ENCODE peak calls at places on chromosomes 11 and 22, in six cellular contexts. I is CD4-positive, CD25-positive, alpha-beta regulatory T cell; J is effector memory CD4-positive, alpha-beta T cell; R is psoas muscle; M is NB4; S is AG04450. W is an unnamed sample.

GRCh38 chr11:120295110-120295509 is 30.0 kb upstream of the TLCD5 start:
- DNase-seq in I (no peak), J (no peak), R (no peak), M (no peak), S (no peak), W (no peak)

GRCh38 chr11:10329935-10330334 is 25.1 kb downstream of the ADM start:
- DNase-seq in I (no peak), J (no peak), R (no peak), M (no peak), S (no peak), W (no peak)

GRCh38 chr22:45965565-45965962 is 11.4 kb downstream of the WNT7B start:
- DNase-seq in I (no peak), J (no peak), R (no peak), M (no peak), S (no peak), W (no peak)

GRCh38 chr11:48025293-48025982 is 45.1 kb downstream of the PTPRJ start:
- DNase-seq in I (no peak), J (no peak), R (no peak), M (no peak), S (no peak), W (no peak)

GRCh38 chr11:134625631-134626030 is 213.6 kb upstream of the B3GAT1 start:
- DNase-seq in I (no peak), J (no peak), R (no peak), M (no peak), S (no peak), W (no peak)

GRCh38 chr11:69245041-69245440 is 48.9 kb upstream of the MYEOV start:
- DNase-seq in I (no peak), J (no peak), R (no peak), M (no peak), S (no peak), W (no peak)

GRCh38 chr11:17828311-17828751 is 93.8 kb downstream of the KCNC1 start:
- DNase-seq in I (no peak), J (no peak), R (peak; percentile 42), M (no peak), S (peak; percentile 27), W (no peak)

GRCh38 chr22:50271519-50271970 is 1.4 kb upstream of the MAPK11 start:
- DNase-seq in I (peak; percentile 63), J (peak; percentile 55), R (peak; percentile 62), M (peak; percentile 77), S (no peak), W (no peak)

GRCh38 chr11:30312243-30312642 is 10.7 kb upstream of the ARL14EP start:
- DNase-seq in I (no peak), J (no peak), R (no peak), M (no peak), S (no peak), W (no peak)

GRCh38 chr22:31230155-31230870 is 18.2 kb downstream of the LIMK2 start:
- DNase-seq in I (no peak), J (no peak), R (no peak), M (peak; percentile 78), S (no peak), W (no peak)

GRCh38 chr11:130583866-130584265 is 135.4 kb downstream of the ADAMTS15 start:
- DNase-seq in I (no peak), J (no peak), R (no peak), M (no peak), S (no peak), W (no peak)

GRCh38 chr11:2265396-2265795 is 5.0 kb downstream of the ASCL2 start:
- DNase-seq in I (peak; percentile 44), J (no peak), R (no peak), M (peak; percentile 64), S (no peak), W (no peak)

GRCh38 chr11:44989831-44990566 is 39.3 kb upstream of the TP53I11 start:
- DNase-seq in I (no peak), J (no peak), R (peak; percentile 51), M (no peak), S (no peak), W (no peak)

GRCh38 chr11:134069996-134070845 is 1.3 kb downstream of the JAM3 start:
- DNase-seq in I (no peak), J (no peak), R (no peak), M (no peak), S (no peak), W (no peak)

GRCh38 chr22:48156603-48157355 is 1394.3 kb downstream of the TBC1D22A start:
- DNase-seq in I (no peak), J (no peak), R (no peak), M (no peak), S (no peak), W (no peak)

GRCh38 chr11:105046898-105047579 is 1.9 kb upstream of the CARD16 start:
- DNase-seq in I (peak; percentile 58), J (no peak), R (no peak), M (no peak), S (peak; percentile 99), W (no peak)

GRCh38 chr22:46895753-46896152 is 133.3 kb downstream of the TBC1D22A start:
- DNase-seq in I (no peak), J (no peak), R (no peak), M (peak; percentile 39), S (no peak), W (no peak)

GRCh38 chr11:112962854-112963367 is 1.7 kb downstream of the NCAM1 start:
- DNase-seq in I (no peak), J (no peak), R (peak; percentile 62), M (peak; percentile 80), S (no peak), W (no peak)

GRCh38 chr11:10181811-10182210 is 112.2 kb downstream of the SBF2 start:
- DNase-seq in I (peak; percentile 12), J (no peak), R (no peak), M (peak; percentile 16), S (no peak), W (no peak)

GRCh38 chr11:126140106-126140931 is 71.1 kb downstream of the RPUSD4 start:
- DNase-seq in I (no peak), J (no peak), R (no peak), M (no peak), S (no peak), W (no peak)

GRCh38 chr22:28448625-28449024 is 231.0 kb downstream of the TTC28 start:
- DNase-seq in I (no peak), J (no peak), R (no peak), M (no peak), S (no peak), W (no peak)

GRCh38 chr11:70415176-70415575 is 16.8 kb downstream of the CTTN start:
- DNase-seq in I (no peak), J (no peak), R (peak; percentile 62), M (no peak), S (no peak), W (no peak)

GRCh38 chr11:45485070-45485716 is 180.2 kb downstream of the CHST1 start:
- DNase-seq in I (no peak), J (no peak), R (no peak), M (no peak), S (no peak), W (no peak)

GRCh38 chr11:17403977-17404759 is 15.7 kb upstream of the KCNJ11 start:
- DNase-seq in I (no peak), J (no peak), R (no peak), M (peak; percentile 36), S (no peak), W (no peak)

GRCh38 chr11:71198823-71199165 is 53.6 kb downstream of the SHANK2 start:
- DNase-seq in I (no peak), J (no peak), R (no peak), M (no peak), S (no peak), W (no peak)

GRCh38 chr11:69348414-69349235 is 54.7 kb downstream of the MYEOV start:
- DNase-seq in I (no peak), J (no peak), R (no peak), M (no peak), S (no peak), W (no peak)

GRCh38 chr11:11876458-11876857 is 34.7 kb downstream of the USP47 start:
- DNase-seq in I (peak; percentile 10), J (no peak), R (no peak), M (peak; percentile 29), S (no peak), W (no peak)

GRCh38 chr11:122192634-122193245 is 76.7 kb upstream of the BLID start:
- DNase-seq in I (no peak), J (no peak), R (no peak), M (no peak), S (no peak), W (no peak)

GRCh38 chr11:45896392-45897068 is 10.5 kb downstream of the FREY1 start:
- DNase-seq in I (no peak), J (no peak), R (peak; percentile 15), M (no peak), S (no peak), W (no peak)

GRCh38 chr22:42591987-42592386 is 22.7 kb downstream of the POLDIP3 start:
- DNase-seq in I (no peak), J (no peak), R (no peak), M (no peak), S (no peak), W (no peak)
- H3K4me3 ChIP-seq in I (no peak overlapping the region), J (no peak overlapping the region), R (no peak overlapping the region), M (no peak overlapping the region), S (no peak overlapping the region), W (no peak overlapping the region)

DNA sequence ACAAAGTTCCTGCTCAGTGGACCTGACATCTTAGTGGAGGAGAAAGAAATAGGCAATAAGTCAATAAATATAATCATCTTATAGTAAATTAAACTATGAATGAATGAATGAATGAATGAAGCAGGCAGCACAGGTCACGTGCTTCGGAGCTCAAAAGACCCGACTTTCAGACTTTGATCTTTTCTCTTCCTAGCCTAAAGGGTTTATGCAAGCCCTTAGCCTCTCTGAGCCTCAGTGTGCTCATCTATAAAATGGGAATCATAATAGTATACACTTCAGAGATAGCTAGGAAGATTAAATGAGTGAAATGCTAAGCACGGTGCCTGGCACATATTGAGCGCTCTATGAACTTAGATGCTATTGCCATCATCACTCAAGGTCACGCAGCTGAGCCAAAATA is 7.5 kb downstream of the PVALB start:
- DNase-seq in I (no peak), J (no peak), R (no peak), M (no peak), S (no peak), W (no peak)
- H3K4me3 ChIP-seq in I (no peak overlapping the region), J (no peak overlapping the region), R (no peak overlapping the region), M (no peak overlapping the region), S (no peak overlapping the region), W (no peak overlapping the region)

GRCh38 chr11:96112192-96113099 is 188.5 kb upstream of the MTMR2 start:
- DNase-seq in I (no peak), J (no peak), R (no peak), M (no peak), S (no peak), W (no peak)
- H3K4me3 ChIP-seq in I (no peak overlapping the region), J (no peak overlapping the region), R (no peak overlapping the region), M (no peak overlapping the region), S (no peak overlapping the region), W (no peak overlapping the region)

DNA sequence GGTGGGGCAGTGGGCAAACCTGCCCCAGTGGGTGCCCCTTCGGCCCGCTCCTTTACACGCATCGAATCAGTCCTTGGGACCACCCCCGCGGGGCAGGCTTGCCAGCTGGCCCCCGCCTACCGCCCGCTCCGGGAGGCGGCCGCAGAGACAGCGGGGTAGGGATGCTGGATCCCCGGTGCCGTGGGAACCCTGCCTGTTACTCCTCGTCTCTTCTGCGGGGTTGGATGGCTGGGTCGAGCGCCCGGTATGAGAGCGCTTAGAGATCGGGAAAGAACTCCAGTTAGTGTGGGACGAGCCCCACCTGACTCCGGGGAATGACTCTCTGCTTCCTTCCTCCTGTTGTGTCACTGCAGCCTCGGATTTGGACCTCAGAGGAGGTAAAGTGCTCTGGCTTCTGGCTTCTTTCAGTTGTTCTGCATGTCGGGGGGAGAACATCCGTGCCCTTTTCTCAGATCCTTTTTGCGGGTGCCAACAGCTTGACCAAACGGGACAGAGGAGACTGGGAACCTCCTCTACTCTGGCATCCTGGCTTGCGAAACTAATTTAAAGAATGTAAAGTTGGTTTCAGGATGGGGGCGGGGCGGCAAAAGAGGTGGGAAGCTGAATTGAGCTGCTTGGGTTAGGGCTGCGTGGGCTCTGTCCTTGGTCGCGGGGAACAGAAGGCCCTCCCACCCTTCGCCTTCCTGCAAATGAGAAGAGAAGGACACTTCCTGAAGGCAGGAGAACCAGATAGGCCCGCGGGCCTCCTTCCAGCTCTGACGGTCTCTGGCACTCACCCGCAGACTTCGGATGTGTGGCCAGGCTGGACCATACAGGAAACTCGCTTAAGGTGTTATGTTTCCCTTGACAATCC is 915 bp downstream of the LAYN start:
- DNase-seq in I (peak; percentile 22), J (no peak), R (peak; percentile 70), M (peak; percentile 47), S (peak; percentile 63), W (no peak)
- H3K4me3 ChIP-seq in I (peak overlapping the region; percentile 64), J (peak overlapping the region; percentile 23), R (peak overlapping the region; percentile 76), M (no peak overlapping the region), S (peak overlapping the region; percentile 74), W (peak overlapping the region; percentile 31)

W was measured in naive thymus-derived CD4-positive, alpha-beta T cell.